ENCODE peak calls at places on chromosomes 6 and 20, in six cellular contexts. P is H1, T is IMR-90, G is H9, C is mesenchymal stem cell, Y is mesendoderm. A is an unnamed sample.

GRCh38 chr6:137467211-137467610 is 27.0 kb downstream of the OLIG3 start:
- DNase-seq in P (no peak), T (no peak), G (no peak), C (no peak), Y (no peak), A (no peak)

GRCh38 chr20:7355056-7355455 is 585.2 kb downstream of the HAO1 start:
- DNase-seq in P (no peak), T (no peak), G (no peak), C (no peak), Y (no peak), A (no peak)

GRCh38 chr20:62119591-62120364 is 2.5 kb upstream of the LSM14B start:
- DNase-seq in P (no peak), T (no peak), G (no peak), C (no peak), Y (no peak), A (no peak)

GRCh38 chr6:49653942-49654341 is 17.3 kb upstream of the RHAG start:
- DNase-seq in P (no peak), T (no peak), G (no peak), C (no peak), Y (no peak), A (no peak)

GRCh38 chr6:65545920-65546319 is 161.1 kb downstream of the EYS start:
- DNase-seq in P (no peak), T (no peak), G (no peak), C (peak; percentile 88), Y (no peak), A (no peak)

GRCh38 chr20:49532285-49532946 is 35.5 kb downstream of the PTGIS start:
- DNase-seq in P (no peak), T (no peak), G (no peak), C (no peak), Y (no peak), A (no peak)

GRCh38 chr6:13304580-13305255 is 23.6 kb downstream of the TBC1D7 start:
- DNase-seq in P (no peak), T (no peak), G (no peak), C (no peak), Y (no peak), A (no peak)

GRCh38 chr6:152863618-152864326 is 113.2 kb downstream of the VIP start:
- DNase-seq in P (no peak), T (peak; percentile 74), G (peak; percentile 31), C (peak; percentile 71), Y (peak; percentile 68), A (peak; percentile 69)

GRCh38 chr6:251920-252319 is 40.4 kb upstream of the DUSP22 start:
- DNase-seq in P (no peak), T (no peak), G (no peak), C (no peak), Y (no peak), A (no peak)

GRCh38 chr6:3315068-3315467 is 56.3 kb downstream of the PSMG4 start:
- DNase-seq in P (no peak), T (no peak), G (no peak), C (no peak), Y (no peak), A (no peak)

GRCh38 chr20:16476032-16476431 is 97.2 kb downstream of the KIF16B start:
- DNase-seq in P (no peak), T (peak; percentile 62), G (no peak), C (peak; percentile 71), Y (peak; percentile 58), A (peak; percentile 35)

GRCh38 chr6:160391419-160392116 is 43.4 kb downstream of the SLC22A3 start:
- DNase-seq in P (no peak), T (no peak), G (no peak), C (peak; percentile 3), Y (no peak), A (no peak)

GRCh38 chr20:45997187-45997586 is 11.5 kb upstream of the MMP9 start:
- DNase-seq in P (no peak), T (no peak), G (no peak), C (no peak), Y (no peak), A (no peak)

GRCh38 chr6:98847767-98848538 is 13.6 kb downstream of the POU3F2 start:
- DNase-seq in P (no peak), T (no peak), G (peak; percentile 63), C (no peak), Y (no peak), A (no peak)

GRCh38 chr6:128919412-128919811 is 36.5 kb downstream of the LAMA2 start:
- DNase-seq in P (no peak), T (peak; percentile 61), G (no peak), C (no peak), Y (no peak), A (no peak)

GRCh38 chr20:19783966-19784401 is 25.9 kb downstream of the RIN2 start:
- DNase-seq in P (no peak), T (peak; percentile 82), G (no peak), C (peak; percentile 67), Y (no peak), A (no peak)

GRCh38 chr6:7058250-7058923 is 49.4 kb upstream of the RREB1 start:
- DNase-seq in P (no peak), T (peak; percentile 98), G (no peak), C (peak; percentile 89), Y (peak; percentile 21), A (no peak)

GRCh38 chr6:41199427-41200246 is 1.3 kb downstream of the TREML2 start:
- DNase-seq in P (no peak), T (no peak), G (no peak), C (no peak), Y (no peak), A (no peak)

GRCh38 chr6:159701413-159701999 is 8.5 kb upstream of the SOD2 start:
- DNase-seq in P (no peak), T (peak; percentile 97), G (no peak), C (peak; percentile 96), Y (no peak), A (no peak)

GRCh38 chr20:44748005-44748370 is 2.3 kb downstream of the KCNK15 start:
- DNase-seq in P (no peak), T (no peak), G (no peak), C (no peak), Y (no peak), A (no peak)

GRCh38 chr6:158145940-158146339 is 22.1 kb downstream of the SERAC1 start:
- DNase-seq in P (no peak), T (peak; percentile 44), G (no peak), C (no peak), Y (no peak), A (no peak)

GRCh38 chr20:45470262-45470931 is 844 bp downstream of the WFDC2 start:
- DNase-seq in P (no peak), T (no peak), G (peak; percentile 70), C (peak; percentile 25), Y (peak; percentile 58), A (peak; percentile 42)

GRCh38 chr6:46184114-46184513 is 13.3 kb upstream of the ENPP5 start:
- DNase-seq in P (no peak), T (peak; percentile 71), G (no peak), C (peak; percentile 12), Y (peak; percentile 26), A (no peak)

DNA sequence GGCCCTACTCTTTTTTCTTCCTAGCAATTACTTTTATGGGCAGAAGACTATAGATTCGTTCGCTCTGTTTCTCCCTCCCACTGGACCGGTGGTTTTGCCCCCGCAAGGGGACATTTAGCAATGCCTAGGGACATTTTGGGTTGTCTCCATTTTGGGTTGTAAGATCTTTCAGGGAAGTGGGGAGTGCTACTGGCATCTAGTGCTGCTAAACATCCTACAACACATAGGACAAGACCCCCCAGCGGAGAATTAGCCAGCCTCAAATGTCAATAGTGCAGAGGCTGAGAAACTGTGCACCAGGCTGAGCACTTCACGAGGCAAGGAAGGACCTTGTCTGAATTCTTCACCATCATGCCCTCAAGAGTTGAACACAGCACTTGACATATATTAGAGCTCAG is 4.8 kb upstream of the ZMYND8 start:
- DNase-seq in P (no peak), T (no peak), G (no peak), C (no peak), Y (no peak), A (no peak)
- H2BK5ac ChIP-seq in P (peak overlapping the region; percentile 99), T (peak overlapping the region; percentile 93), G (no peak overlapping the region), C (peak overlapping the region; percentile 8), Y (no peak overlapping the region), A (no peak overlapping the region)

DNA sequence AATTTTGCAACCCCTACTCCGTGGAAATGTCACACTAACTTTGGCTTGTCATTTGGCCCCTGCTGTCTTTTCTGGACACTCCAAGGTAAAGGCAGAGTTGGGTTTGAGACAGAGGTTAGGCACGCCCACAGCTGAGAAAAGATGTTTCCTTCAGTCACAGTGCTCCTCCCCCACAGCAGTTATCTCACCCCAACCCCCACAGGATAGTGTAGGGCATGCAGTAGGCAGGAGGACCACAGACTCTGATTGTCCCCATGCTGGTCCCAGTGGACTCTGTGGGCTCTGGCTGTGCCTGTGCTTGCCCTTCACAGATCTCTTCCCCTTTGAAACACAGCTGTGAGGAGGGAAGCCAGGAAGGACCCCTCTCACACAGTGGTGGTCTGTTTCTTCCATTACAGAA is 124.0 kb upstream of the CARMIL1 start:
- DNase-seq in P (no peak), T (no peak), G (no peak), C (no peak), Y (no peak), A (no peak)
- H2BK5ac ChIP-seq in P (no peak overlapping the region), T (peak overlapping the region; percentile 55), G (no peak overlapping the region), C (no peak overlapping the region), Y (no peak overlapping the region), A (no peak overlapping the region)

DNA sequence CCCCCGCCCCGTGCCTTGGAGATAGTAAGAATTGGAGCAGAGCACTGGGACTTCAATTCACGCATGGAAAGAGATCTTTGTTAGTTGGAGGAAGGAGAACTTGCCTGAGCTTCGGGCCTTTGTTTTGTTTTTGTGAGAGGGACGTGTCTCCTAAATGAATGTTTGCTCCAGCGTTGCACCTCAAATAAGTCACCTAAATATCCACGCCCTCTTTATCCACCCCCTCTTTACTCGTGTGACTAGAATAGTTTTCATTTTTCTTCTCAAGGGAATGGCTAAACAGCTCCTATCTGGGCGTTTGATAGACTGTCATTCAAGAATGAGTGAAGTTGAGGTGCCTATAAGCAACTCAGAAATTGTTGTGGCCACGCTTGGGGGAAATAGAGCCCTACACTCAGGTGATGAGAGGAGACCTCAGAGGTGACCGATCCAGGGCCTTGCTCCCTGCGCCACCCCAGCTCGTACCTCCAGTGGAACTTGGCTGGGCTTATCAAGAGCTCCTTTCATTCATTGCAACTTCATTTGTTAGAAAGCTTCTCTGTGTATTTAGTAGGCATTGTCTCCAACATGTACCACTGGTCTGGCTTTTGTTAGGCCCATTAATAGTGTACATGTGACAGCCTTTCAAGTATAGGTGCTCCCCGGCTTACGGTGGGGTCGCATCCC is 867 bp downstream of the PCMTD2 start:
- DNase-seq in P (no peak), T (peak; percentile 10), G (no peak), C (no peak), Y (no peak), A (no peak)
- H2BK5ac ChIP-seq in P (no peak overlapping the region), T (no peak overlapping the region), G (no peak overlapping the region), C (no peak overlapping the region), Y (no peak overlapping the region), A (no peak overlapping the region)

GRCh38 chr6:24931296-24931695 is 4.5 kb downstream of the RIPOR2 start:
- DNase-seq in P (no peak), T (peak; percentile 40), G (no peak), C (peak; percentile 35), Y (no peak), A (no peak)

GRCh38 chr6:24933266-24933665 is 2.5 kb downstream of the RIPOR2 start:
- DNase-seq in P (no peak), T (no peak), G (no peak), C (no peak), Y (no peak), A (no peak)

GRCh38 chr6:24930386-24930785 is 5.4 kb downstream of the RIPOR2 start:
- DNase-seq in P (no peak), T (peak; percentile 85), G (no peak), C (peak; percentile 78), Y (no peak), A (no peak)

GRCh38 chr6:24932832-24933231 is 2.9 kb downstream of the RIPOR2 start:
- DNase-seq in P (no peak), T (no peak), G (no peak), C (no peak), Y (no peak), A (no peak)

GRCh38 chr6:24931752-24932691 is 3.7 kb downstream of the RIPOR2 start:
- DNase-seq in P (no peak), T (peak; percentile 67), G (no peak), C (peak; percentile 83), Y (no peak), A (no peak)
- H2BK5ac ChIP-seq in P (no peak overlapping the region), T (peak overlapping the region; percentile 51), G (no peak overlapping the region), C (no peak overlapping the region), Y (no peak overlapping the region), A (no peak overlapping the region)

A was measured in neuronal stem cell.